ENCODE peak calls at places on chromosomes 2 and 18, in four cellular contexts. E, S, M and V are unnamed samples.

GRCh38 chr2:163347982-163348842 is 387.6 kb downstream of the FIGN start:
- DNase-seq in E (peak), S (no peak), M (no peak), V (no peak)

GRCh38 chr2:159281002-159281401 is 5.5 kb downstream of the WDSUB1 start:
- DNase-seq in E (no peak), S (no peak), M (no peak), V (no peak)

GRCh38 chr2:155368934-155369333 is 670.4 kb downstream of the KCNJ3 start:
- DNase-seq in E (no peak), S (no peak), M (peak), V (no peak)

GRCh38 chr2:25701801-25702200 is 28.4 kb upstream of the DTNB start:
- DNase-seq in E (no peak), S (no peak), M (no peak), V (no peak)

GRCh38 chr2:18356676-18357075 is 203.8 kb downstream of the RDH14 start:
- DNase-seq in E (no peak), S (no peak), M (no peak), V (no peak)

GRCh38 chr2:199308567-199308966 is 149.2 kb downstream of the SATB2 start:
- DNase-seq in E (no peak), S (no peak), M (no peak), V (no peak)

GRCh38 chr2:151927501-151928221 is 99.4 kb upstream of the ARL5A start:
- DNase-seq in E (no peak), S (no peak), M (no peak), V (no peak)

GRCh38 chr2:234278556-234279286 is 218.2 kb downstream of the ARL4C start:
- DNase-seq in E (no peak), S (no peak), M (no peak), V (no peak)

GRCh38 chr18:54911551-54911950 is 47.7 kb downstream of the CCDC68 start:
- DNase-seq in E (no peak), S (no peak), M (no peak), V (no peak)

GRCh38 chr2:195531754-195532153 is 125.3 kb upstream of the SLC39A10 start:
- DNase-seq in E (no peak), S (no peak), M (no peak), V (no peak)

GRCh38 chr2:43749583-43749982 is 24.3 kb upstream of the DYNC2LI1 start:
- DNase-seq in E (no peak), S (no peak), M (no peak), V (no peak)

GRCh38 chr18:31587538-31587937 is 4.1 kb upstream of the TTR start:
- DNase-seq in E (no peak), S (no peak), M (peak), V (no peak)

GRCh38 chr2:24385366-24385765 is 25.0 kb upstream of the ITSN2 start:
- DNase-seq in E (no peak), S (no peak), M (no peak), V (no peak)

GRCh38 chr18:28281400-28281799 is 104.5 kb upstream of the CDH2 start:
- DNase-seq in E (no peak), S (no peak), M (no peak), V (no peak)

GRCh38 chr18:46481048-46481846 is 175.8 kb downstream of the LOXHD1 start:
- DNase-seq in E (peak), S (no peak), M (peak), V (peak)

GRCh38 chr18:80229342-80229741 is 18.0 kb downstream of the PARD6G start:
- DNase-seq in E (no peak), S (no peak), M (no peak), V (no peak)

GRCh38 chr2:17752281-17752680 is 1.3 kb downstream of the SMC6 start:
- DNase-seq in E (no peak), S (no peak), M (no peak), V (no peak)

GRCh38 chr18:58567453-58568196 is 61.3 kb downstream of the ALPK2 start:
- DNase-seq in E (peak), S (no peak), M (peak), V (no peak)

GRCh38 chr18:58569490-58569911 is 59.4 kb downstream of the ALPK2 start:
- DNase-seq in E (no peak), S (no peak), M (peak), V (no peak)

GRCh38 chr18:58570360-58571064 is 58.4 kb downstream of the ALPK2 start:
- DNase-seq in E (no peak), S (no peak), M (no peak), V (no peak)

GRCh38 chr18:58572680-58573079 is 56.2 kb downstream of the ALPK2 start:
- DNase-seq in E (no peak), S (no peak), M (no peak), V (no peak)

GRCh38 chr18:58572181-58572580 is 56.7 kb downstream of the ALPK2 start:
- DNase-seq in E (no peak), S (no peak), M (no peak), V (no peak)
- TF ChIP-seq POLR2AphosphoS2 in E (no peak), S (no peak), M (no peak), V (no peak)

DNA sequence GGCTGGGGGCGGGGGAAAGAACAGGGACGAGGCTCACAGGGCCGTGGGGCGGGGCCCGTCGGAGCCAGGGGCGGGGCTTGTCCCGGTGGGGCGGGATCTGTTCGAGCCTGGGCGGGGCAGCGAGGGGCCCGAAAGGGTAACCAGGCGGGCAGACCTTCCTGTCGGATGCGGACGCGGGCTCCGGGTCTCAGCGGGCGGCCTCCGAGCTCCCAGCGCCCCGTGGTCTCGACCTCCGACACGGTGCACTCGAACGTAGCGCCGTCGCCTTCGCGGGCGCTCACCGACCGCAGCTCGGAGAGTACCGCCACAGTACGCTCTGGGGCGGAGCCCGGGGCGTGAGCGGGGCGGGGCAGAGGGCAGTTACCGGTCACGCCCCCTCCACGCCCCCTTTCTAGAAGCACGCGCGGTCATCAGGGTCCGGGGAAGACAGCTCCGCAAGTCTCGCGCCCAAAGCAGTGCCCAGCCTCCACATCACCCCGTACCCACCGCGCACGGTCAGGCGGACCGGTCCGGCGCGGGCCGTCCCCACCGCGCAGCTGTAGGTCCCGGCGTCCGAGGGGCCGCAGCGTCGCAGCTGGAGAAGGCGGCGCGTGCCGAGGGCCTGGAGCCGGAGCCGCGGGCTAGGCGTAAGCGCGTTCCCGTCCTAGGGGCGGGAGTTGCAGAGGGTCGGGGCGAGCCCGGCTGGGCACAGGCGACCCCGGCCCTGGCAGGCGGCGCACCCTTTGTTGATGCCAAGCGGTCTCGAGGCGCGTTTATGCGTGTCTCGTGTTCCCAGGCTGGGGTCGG is 8.7 kb downstream of the TMEM198 start:
- DNase-seq in E (peak), S (no peak), M (peak), V (peak)
- TF ChIP-seq POLR2AphosphoS2 in E (no peak), S (no peak), M (peak), V (no peak)

DNA sequence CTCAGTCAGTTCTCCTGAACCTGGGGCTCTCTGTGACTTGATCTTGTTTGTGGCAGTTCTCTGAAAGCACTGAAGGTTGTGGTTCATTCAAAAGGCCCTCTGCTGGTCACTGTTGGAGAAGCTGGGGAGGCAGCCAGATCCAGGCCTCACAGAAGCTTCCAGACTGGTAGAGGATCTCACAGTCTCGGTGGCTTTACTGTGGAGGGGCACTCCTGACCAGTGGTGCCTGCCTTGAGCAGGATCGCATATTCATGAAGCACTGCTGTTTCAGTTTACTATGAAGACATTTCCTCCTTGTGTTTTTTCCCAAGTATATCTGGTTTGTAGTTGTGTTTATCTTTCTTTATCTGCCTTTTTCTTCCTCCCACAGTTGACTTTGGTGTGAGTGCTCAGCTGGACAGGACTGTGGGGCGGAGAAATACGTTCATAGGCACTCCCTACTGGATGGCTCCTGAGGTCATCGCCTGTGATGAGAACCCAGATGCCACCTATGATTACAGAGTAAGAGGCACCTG is 133.9 kb downstream of the MAP4K4 start:
- DNase-seq in E (peak), S (no peak), M (peak), V (peak)
- TF ChIP-seq POLR2AphosphoS2 in E (no peak), S (no peak), M (no peak), V (no peak)

GRCh38 chr2:126527836-126528490 is 128.0 kb upstream of the GYPC start:
- DNase-seq in E (peak), S (peak), M (peak), V (peak)
- TF ChIP-seq POLR2AphosphoS2 in E (no peak), S (no peak), M (no peak), V (no peak)

GRCh38 chr2:70753978-70754377 is 14.0 kb downstream of the ADD2 start:
- DNase-seq in E (no peak), S (no peak), M (no peak), V (no peak)

GRCh38 chr2:70756126-70756525 is 11.9 kb downstream of the ADD2 start:
- DNase-seq in E (no peak), S (no peak), M (no peak), V (no peak)

DNA sequence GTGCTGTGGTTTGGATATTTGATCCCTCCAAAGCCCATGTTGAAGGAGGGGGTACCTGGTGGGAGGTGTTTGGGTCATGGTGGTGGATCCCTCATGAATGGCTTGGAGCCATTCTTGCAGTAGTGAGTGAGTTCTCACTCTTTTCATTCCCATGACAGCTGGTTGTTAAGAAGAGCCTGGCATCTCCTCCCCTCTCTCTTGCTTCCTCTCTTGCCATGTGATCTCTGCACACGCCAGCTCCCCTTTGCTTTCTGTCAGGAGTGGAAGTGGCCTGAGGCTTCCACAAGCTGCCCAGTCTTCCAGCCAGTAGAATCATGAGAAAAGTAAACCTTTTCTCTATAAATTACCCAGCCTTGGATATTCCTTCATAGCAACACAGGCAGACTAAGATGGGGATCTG is 8.6 kb downstream of the ADD2 start:
- DNase-seq in E (no peak), S (no peak), M (no peak), V (no peak)
- TF ChIP-seq POLR2AphosphoS2 in E (no peak), S (no peak), M (no peak), V (no peak)

GRCh38 chr2:130264501-130264900 is 66.3 kb upstream of the TUBA3E start:
- DNase-seq in E (no peak), S (no peak), M (no peak), V (no peak)

GRCh38 chr2:130264046-130264445 is 65.8 kb upstream of the TUBA3E start:
- DNase-seq in E (no peak), S (no peak), M (no peak), V (no peak)

GRCh38 chr2:130263606-130264005 is 65.4 kb upstream of the TUBA3E start:
- DNase-seq in E (no peak), S (no peak), M (no peak), V (no peak)

GRCh38 chr2:130261970-130262760 is 63.9 kb upstream of the TUBA3E start:
- DNase-seq in E (no peak), S (no peak), M (no peak), V (no peak)
- TF ChIP-seq POLR2AphosphoS2 in E (no peak), S (no peak), M (no peak), V (no peak)

GRCh38 chr2:20455076-20455587 is 8.3 kb downstream of the RHOB start:
- DNase-seq in E (no peak), S (no peak), M (no peak), V (no peak)
- TF ChIP-seq POLR2AphosphoS2 in E (no peak), S (no peak), M (no peak), V (no peak)

DNA sequence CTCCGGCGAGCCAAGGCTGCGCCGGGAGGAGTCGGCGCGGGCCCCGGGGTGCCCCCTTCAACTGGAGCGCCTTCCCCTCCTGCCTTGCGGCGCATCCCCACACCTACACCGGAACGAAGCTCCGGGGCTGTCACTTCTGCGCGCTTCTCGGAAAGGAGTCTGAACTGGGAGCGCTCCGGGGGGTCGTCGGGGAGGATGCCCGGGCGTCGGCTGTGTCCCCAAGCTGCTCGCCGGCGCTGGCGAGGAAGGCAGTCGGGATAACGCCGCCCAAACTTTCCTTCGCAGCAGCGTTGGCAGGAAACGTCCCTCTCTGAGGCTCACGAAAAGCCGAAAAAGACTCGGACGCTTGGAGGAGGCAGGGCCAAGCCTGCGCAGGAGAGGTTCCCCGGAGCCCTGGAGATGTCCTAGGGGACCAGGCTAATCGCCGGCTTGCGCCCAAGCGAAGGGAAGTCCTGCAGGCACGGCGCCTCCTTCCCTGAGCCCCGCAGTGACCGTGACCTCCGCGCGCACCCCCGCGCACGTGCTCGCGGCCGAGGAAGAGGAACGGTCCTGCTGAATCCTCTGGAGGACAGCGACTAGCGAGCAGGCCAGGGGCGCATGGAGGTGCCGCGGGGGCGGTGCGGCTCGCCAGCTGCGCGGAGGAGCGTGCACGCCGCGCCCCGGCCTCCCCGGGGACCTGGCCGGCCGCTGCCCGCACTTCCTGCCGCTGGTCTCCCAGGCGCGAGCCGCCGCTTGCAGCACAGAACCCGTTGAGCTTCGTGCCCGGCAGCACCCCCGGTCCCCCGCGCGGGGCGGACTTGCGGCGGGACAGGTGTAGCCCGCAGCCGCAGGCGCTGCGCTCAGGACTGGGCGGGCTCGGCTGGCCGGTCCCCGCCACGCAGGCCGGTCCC is at the start of gene SH3RF3:
- DNase-seq in E (peak), S (no peak), M (no peak), V (no peak)
- TF ChIP-seq POLR2AphosphoS2 in E (no peak), S (no peak), M (no peak), V (no peak)

GRCh38 chr18:50628543-50628905 is 68.6 kb downstream of the MAPK4 start:
- DNase-seq in E (no peak), S (no peak), M (no peak), V (no peak)
- TF ChIP-seq POLR2AphosphoS2 in E (no peak), S (no peak), M (no peak), V (no peak)